ENCODE peak calls at places on chromosomes 11 and 22, in five cellular contexts. Y is AG04449, C is DND-41, X is hepatocyte, Z is suprapubic skin. J is an unnamed sample.

GRCh38 chr11:61048368-61049065 is 53.8 kb upstream of the CD5 start:
- DNase-seq in X (no peak), Y (no peak), C (no peak), Z (no peak), J (no peak)

GRCh38 chr22:42645938-42646568 is 3.1 kb downstream of the CYB5R3 start:
- DNase-seq in X (no peak), Z (no peak), C (no peak), Y (no peak), J (no peak)

GRCh38 chr11:35649984-35650383 is 12.6 kb upstream of the TRIM44 start:
- DNase-seq in Z (no peak), C (no peak), Y (no peak), X (no peak), J (no peak)

GRCh38 chr11:79189604-79190003 is 251.2 kb downstream of the TENM4 start:
- DNase-seq in C (no peak), X (no peak), Z (no peak), Y (no peak), J (no peak)

GRCh38 chr11:15124528-15124927 is 9.8 kb downstream of the INSC start:
- DNase-seq in Z (no peak), Y (no peak), X (no peak), C (no peak), J (no peak)

GRCh38 chr11:9267680-9268079 is 2.5 kb upstream of the DENND5A start:
- DNase-seq in Z (no peak), C (no peak), Y (no peak), X (no peak), J (no peak)

GRCh38 chr11:130847517-130847916 is 68.8 kb downstream of the SNX19 start:
- DNase-seq in C (no peak), X (no peak), Z (no peak), Y (peak), J (peak)

GRCh38 chr22:45199723-45200122 is 36.0 kb downstream of the NUP50 start:
- DNase-seq in C (no peak), Y (no peak), X (no peak), Z (no peak), J (no peak)

GRCh38 chr11:126339866-126340434 is 15.5 kb upstream of the ST3GAL4 start:
- DNase-seq in X (no peak), C (no peak), Z (peak), Y (no peak), J (peak)

GRCh38 chr11:132942611-132943324 is 589.5 kb downstream of the OPCML start:
- DNase-seq in X (peak), Z (no peak), C (no peak), Y (no peak), J (no peak)

GRCh38 chr11:123640677-123641494 is 13.5 kb downstream of the SCN3B start:
- DNase-seq in Z (no peak), X (peak), Y (no peak), C (peak), J (no peak)

GRCh38 chr22:35837328-35837727 is 119.7 kb downstream of the APOL5 start:
- DNase-seq in X (no peak), Y (no peak), Z (no peak), C (no peak), J (no peak)

GRCh38 chr22:46761017-46761416 is 1.4 kb upstream of the TBC1D22A start:
- DNase-seq in Z (no peak), X (no peak), Y (no peak), C (no peak), J (no peak)

GRCh38 chr11:83035070-83035854 is 36.4 kb downstream of the RAB30 start:
- DNase-seq in Y (no peak), C (no peak), Z (no peak), X (no peak), J (no peak)

GRCh38 chr11:11618973-11619435 is 2.8 kb downstream of the GALNT18 start:
- DNase-seq in X (peak), Y (no peak), C (no peak), Z (no peak), J (no peak)

GRCh38 chr11:96254087-96254486 is 88.9 kb downstream of the MAML2 start:
- DNase-seq in X (no peak), Y (no peak), Z (no peak), C (peak), J (no peak)

GRCh38 chr11:123833095-123833494 is 26.9 kb upstream of the OR6M1 start:
- DNase-seq in Z (no peak), X (no peak), Y (no peak), C (no peak), J (no peak)

GRCh38 chr22:47781024-47781423 is 1018.6 kb downstream of the TBC1D22A start:
- DNase-seq in X (no peak), C (no peak), Y (no peak), Z (no peak), J (no peak)

GRCh38 chr22:37020192-37020479 is 594 bp downstream of the MPST start:
- DNase-seq in Y (no peak), C (no peak), X (peak), Z (no peak), J (no peak)

GRCh38 chr11:110891411-110891810 is 179.2 kb upstream of the ARHGAP20 start:
- DNase-seq in Y (no peak), C (no peak), Z (no peak), X (no peak), J (no peak)

GRCh38 chr11:47913569-47914244 is 65.6 kb upstream of the NUP160 start:
- DNase-seq in Y (no peak), Z (no peak), C (no peak), X (no peak), J (no peak)

GRCh38 chr22:27799334-27800249 is 2.0 kb downstream of the MN1 start:
- DNase-seq in Y (no peak), X (no peak), C (no peak), Z (no peak), J (no peak)

GRCh38 chr11:134915881-134916280 is 503.8 kb upstream of the B3GAT1 start:
- DNase-seq in Y (no peak), X (no peak), C (no peak), Z (no peak), J (no peak)

GRCh38 chr11:4393209-4394196 is at the start of gene TRIM21:
- DNase-seq in Z (peak), Y (peak), X (peak), C (peak), J (peak)

DNA sequence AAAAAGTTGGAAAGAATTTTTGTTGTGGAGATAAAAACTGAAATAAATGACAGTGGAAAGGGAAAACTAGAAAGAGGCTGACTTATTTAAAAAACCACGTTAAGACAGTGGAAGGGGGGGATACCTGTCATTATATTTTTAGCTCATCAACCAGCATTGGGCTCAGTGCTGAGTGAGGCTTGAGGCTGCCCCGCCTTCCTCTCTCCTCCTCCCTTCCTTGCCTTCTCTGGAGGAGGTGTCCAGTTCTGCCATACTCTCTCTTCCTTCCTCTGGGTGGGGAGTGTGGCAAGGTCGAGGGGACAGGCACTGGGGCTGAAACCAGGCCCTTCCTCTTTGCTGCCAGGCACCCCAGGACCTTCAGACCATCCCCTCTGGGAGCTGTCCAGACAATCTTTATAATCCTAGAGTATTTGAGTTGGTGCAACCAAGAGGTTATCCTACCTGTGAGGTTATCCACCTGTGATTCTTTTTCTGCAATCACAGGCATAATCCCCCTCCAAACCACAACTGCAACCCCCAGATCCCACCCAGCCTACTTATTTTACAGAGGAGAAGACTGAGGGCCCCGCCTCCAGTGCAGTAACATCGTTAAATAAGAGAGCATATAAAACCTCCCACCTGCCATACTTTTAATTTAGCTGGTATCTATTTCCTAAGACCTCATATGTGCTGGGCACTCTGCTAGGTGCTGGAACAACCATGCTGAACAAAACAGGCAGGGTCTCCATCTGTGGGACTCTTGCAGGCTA is 578.5 kb downstream of the BUD13 start:
- DNase-seq in Z (no peak), X (no peak), C (no peak), Y (no peak), J (no peak)
- H3K4me3 ChIP-seq in Z (peak), X (no peak), C (no peak), Y (no peak), J (no peak)

DNA sequence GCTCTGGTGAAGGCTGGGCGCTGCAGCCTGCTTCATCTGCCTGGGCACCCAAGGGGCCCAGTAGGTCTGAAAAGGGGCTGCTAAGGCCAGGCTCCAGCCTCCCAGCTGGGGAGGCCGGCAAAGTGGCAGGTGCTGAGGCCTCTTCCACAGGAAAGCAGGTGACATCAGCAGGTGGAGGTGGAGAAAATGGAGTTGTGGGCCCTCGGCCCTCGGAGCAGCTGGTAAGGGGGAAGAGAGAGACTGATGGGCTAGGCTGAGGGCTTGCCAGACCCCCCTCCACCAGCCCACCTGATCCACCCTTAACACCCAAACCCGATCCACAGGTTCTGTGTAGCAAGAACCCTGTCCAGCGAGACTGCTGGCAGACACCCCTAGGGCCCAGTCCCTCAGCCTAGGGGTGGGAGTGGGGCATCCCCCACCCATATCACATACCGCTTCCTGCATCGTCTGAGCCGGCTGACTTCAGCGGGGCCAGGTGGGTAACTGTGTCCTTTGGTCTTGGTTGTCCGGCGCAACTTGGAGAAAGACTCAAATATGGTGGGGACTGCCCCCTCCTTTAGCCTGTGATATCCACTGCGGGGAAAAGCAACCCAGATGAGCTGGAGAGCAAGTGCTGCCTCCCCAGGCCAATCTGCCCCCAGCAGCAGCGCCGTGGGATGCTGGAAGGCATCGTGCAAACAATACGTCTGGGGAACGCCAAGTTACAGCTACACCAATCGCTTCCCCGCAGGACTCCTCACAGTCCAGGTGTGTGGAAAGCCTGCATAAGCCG is 1.5 kb downstream of the THAP7 start:
- DNase-seq in C (peak), Y (no peak), Z (no peak), X (no peak), J (no peak)
- TF ChIP-seq CTCF in C (peak), Y (no peak), Z (no peak), X (no peak), J (no peak)

DNA sequence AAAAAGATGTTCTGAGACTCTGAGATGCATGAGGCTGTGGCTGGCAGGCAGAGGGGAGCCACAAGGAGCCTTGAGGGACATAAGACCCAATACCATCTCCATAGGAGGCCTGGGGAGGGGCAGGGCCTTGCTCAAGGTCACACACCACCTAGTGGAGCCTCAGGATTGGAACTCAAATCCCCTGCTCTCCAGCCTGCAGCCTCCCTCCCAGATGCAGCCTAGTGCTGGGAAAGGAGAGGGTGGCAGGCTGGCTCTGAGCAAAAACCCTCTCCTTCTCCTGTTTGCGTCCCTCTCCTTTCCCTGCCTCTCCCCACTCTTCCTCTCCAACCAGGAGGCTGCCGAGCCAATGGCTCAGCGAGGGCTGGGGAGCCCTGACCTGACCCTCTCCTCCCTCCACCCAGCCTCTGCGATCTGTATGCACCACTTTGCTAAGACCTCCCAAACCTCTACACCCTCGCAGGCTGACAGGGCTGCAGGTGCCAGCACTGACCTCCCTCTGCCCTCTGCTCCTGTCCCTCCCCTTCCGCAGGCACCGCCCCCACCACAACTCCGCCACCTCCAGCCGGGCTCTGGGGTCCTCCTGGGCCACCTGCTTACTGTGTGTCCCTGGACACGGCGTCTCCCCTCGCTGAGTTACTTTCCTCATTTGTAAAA is 14.7 kb downstream of the IGLL1 start:
- DNase-seq in C (peak), Z (no peak), X (peak), Y (no peak), J (no peak)
- H3K4me3 ChIP-seq in C (peak), Z (peak), X (peak), Y (no peak), J (no peak)

DNA sequence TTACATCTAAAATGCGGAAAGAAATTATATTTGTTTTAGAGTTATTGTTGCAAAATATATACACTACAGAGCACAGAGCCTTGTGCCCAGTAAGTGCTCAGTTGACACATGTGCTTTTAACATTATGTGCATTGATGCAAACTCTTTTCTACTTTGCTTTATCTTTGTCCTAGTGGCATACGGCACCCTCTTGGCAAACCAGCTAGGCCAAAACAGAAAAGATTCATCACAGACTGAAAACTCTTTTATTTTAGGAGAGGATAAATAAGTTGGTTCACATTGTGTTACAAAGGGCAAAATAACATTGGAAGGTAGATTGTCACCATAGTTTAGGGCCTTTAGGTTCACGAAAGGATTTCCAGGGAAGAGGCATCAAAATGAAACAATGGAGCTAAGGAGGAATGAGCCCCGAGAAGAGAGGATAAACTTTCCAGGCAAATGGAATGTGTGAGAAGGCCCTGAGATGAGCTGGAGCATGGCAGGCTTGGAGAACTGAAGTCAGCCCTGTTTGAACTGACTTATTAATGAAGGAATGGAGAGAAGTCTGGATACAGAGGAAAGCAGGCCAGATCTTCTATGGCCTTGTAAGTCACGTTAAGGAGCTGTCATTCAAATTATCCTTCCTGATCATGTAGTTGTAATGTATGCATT is 23.5 kb upstream of the TOP3B start:
- DNase-seq in X (no peak), C (no peak), Y (no peak), Z (no peak), J (no peak)
- TF ChIP-seq CTCF in X (no peak), C (no peak), Y (no peak), Z (no peak), J (no peak)

GRCh38 chr11:44767421-44767820 is 40.7 kb downstream of the TSPAN18 start:
- DNase-seq in C (no peak), X (no peak), Z (no peak), Y (no peak), J (no peak)
- H3K4me3 ChIP-seq in C (no peak), X (no peak), Z (no peak), Y (no peak), J (no peak)

DNA sequence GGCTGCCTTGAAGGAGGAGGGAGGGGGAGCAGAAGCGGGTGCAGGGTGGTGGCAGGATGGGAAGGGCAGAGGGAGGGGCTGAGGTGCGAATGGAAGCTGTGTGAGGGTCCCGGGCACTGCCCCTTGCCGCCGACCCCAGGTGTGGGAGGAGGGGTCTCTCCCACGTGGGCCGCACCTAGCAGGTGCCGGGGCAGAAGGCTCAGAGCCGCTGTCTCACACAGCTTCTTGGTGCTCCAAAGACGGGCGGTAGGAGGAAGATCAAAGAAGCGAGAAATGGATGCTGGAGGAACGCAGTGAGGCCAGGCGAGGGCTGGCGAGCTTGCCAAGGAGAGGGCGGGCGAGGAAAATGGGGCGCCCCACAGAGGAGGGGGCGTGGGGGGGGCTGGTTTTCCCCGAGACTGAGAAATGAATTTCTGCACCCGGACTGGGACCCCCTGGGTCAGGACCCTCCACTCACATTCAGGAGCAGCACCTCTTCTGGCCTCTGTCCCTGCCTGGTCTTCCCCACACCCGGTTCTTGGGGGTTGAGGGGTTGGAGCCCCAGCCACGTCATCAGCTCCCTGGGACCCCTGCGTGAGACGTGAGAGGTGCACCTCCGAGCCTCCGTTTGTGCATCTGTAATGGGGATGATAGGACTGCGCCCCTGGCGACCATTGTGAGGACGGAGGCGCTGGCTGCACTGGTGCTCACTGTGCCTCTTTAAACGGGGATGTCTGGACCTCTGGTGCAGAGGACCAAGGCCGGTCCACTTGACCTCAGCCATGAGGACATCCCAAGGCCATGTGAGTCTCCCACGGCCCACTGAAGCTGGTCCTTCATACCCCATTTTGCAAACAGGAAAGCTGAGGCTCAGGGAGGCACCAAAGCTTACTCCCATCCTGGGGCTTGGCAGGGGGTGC is 16.8 kb downstream of the LSP1 start:
- DNase-seq in Y (no peak), C (no peak), X (no peak), Z (no peak), J (no peak)
- TF ChIP-seq CTCF in Y (no peak), C (no peak), X (no peak), Z (peak), J (no peak)

DNA sequence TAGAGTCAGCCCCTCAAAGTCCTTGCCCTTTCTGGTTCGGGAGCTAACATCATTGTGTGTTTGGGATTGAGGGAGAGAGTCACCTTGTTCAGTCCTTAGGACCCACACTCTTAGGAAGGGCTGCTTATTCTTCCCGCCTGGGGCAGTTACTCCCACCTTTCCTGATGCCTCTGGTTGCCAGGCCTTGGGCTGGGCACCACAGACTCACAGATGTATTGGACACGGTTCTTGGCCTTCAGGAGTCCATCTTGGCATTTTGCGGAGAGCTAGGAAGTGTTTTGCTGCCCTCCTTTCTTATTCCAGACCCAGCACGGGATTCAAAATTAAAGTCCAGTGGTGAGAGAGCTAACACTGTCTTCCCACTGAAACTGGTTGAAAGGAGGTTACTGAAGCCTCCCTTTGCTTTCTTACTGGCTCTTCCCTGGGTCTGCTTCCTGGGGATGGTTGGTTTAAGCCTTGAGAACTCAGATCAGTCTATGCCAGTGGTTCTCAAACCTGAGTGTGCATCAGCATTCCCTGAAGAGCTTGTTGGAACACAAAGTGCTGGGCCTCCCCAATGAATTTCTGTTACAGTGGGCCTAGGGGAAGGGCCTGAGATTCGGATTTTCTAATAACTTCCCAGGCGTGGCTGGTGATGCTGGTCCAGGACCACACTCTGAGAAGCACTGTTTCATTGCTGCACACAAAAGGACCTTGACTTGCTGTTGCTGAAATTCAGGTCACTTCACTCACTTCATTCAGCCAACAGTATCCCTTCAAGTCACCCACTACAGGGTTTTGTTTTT is 1.4 kb downstream of the OSBP2 start:
- DNase-seq in X (no peak), Y (no peak), Z (no peak), C (no peak), J (no peak)
- H3K4me3 ChIP-seq in X (no peak), Y (no peak), Z (no peak), C (no peak), J (no peak)

DNA sequence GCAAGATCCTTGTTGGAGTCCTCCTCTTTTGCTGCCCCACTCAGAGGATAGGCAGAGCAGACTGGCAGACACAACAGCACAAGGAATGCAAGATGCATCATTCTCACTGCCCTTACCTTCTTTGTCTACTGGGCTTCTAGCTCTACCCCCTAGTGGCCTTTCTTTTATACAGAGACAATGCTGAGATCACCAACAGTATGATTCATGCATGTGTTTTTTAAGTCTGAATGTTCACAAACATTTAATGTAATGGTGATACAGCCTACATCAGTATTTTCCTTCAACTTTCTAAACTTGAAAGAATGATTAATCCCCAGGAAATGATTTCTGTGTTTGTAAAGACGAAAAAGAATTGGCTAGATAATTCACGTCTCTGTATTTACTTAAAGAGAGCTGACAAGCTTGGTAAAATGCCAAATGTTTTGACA is at the start of gene MMP10:
- DNase-seq in Y (no peak), C (no peak), X (peak), Z (no peak), J (no peak)
- TF ChIP-seq CTCF in Y (peak), C (peak), X (peak), Z (no peak), J (peak)